ENCODE peak calls at places on chromosomes 2 and 18, in nine cellular contexts. P is IMR-90, X is heart left ventricle, J is uterus, H is A549, S is esophagus squamous epithelium, G is testis, E is prostate gland, N is sigmoid colon. Y is an unnamed sample.

GRCh38 chr18:76490701-76491171 is 4.3 kb downstream of the ZNF516 start:
- DNase-seq in S (no peak), G (peak; percentile 55), N (peak; percentile 81), E (peak; percentile 67), P (peak; percentile 32), J (peak; percentile 70), X (peak; percentile 47), H (peak; percentile 13), Y (peak; percentile 63)

GRCh38 chr2:226638576-226638975 is 161.0 kb downstream of the IRS1 start:
- DNase-seq in P (peak; percentile 77), G (peak; percentile 28), S (no peak), H (no peak), E (no peak), J (no peak), N (no peak), X (no peak), Y (no peak)

GRCh38 chr2:147416099-147416498 is 428.7 kb upstream of the ACVR2A start:
- DNase-seq in P (no peak), E (no peak), J (no peak), H (no peak), G (no peak), S (no peak), X (no peak), N (no peak), Y (no peak)

GRCh38 chr2:146135245-146135644 is 1615.3 kb upstream of the ZEB2 start:
- DNase-seq in S (no peak), J (no peak), G (no peak), H (no peak), E (no peak), X (no peak), P (no peak), N (no peak), Y (no peak)

GRCh38 chr2:219459460-219460311 is 25.0 kb downstream of the SPEG start:
- DNase-seq in G (peak; percentile 80), X (peak; percentile 71), N (peak; percentile 88), H (peak; percentile 75), J (peak; percentile 71), E (peak; percentile 31), P (peak; percentile 63), S (no peak), Y (no peak)

GRCh38 chr2:45190481-45190880 is 181.2 kb upstream of the SIX2 start:
- DNase-seq in S (no peak), P (peak; percentile 69), E (no peak), G (no peak), X (no peak), J (no peak), N (no peak), H (no peak), Y (peak; percentile 45)

GRCh38 chr2:116467243-116467642 is 1347.2 kb upstream of the DDX18 start:
- DNase-seq in P (no peak), N (no peak), J (no peak), G (no peak), H (no peak), E (no peak), X (no peak), S (no peak), Y (no peak)

GRCh38 chr18:73296686-73297085 is 428.9 kb upstream of the NETO1 start:
- DNase-seq in P (no peak), E (no peak), H (no peak), J (no peak), S (no peak), G (no peak), N (no peak), X (no peak), Y (no peak)

GRCh38 chr18:42734520-42734919 is 381.0 kb downstream of the RIT2 start:
- DNase-seq in N (no peak), P (no peak), S (no peak), X (no peak), G (no peak), E (no peak), J (no peak), H (no peak), Y (no peak)

GRCh38 chr2:215850380-215850779 is 163.0 kb downstream of the MREG start:
- DNase-seq in E (no peak), G (no peak), H (no peak), N (no peak), X (no peak), J (no peak), P (peak; percentile 26), S (no peak), Y (no peak)

GRCh38 chr2:210442869-210443268 is 33.7 kb downstream of the LANCL1 start:
- DNase-seq in N (no peak), H (no peak), P (no peak), E (no peak), S (no peak), X (no peak), G (no peak), J (no peak), Y (no peak)

GRCh38 chr18:1302861-1303260 is 398.2 kb downstream of the ADCYAP1 start:
- DNase-seq in G (no peak), X (no peak), S (no peak), N (no peak), P (no peak), J (no peak), H (no peak), E (no peak), Y (no peak)

GRCh38 chr18:79902640-79903039 is 48.8 kb downstream of the SLC66A2 start:
- DNase-seq in E (no peak), G (no peak), P (no peak), J (no peak), X (no peak), N (peak; percentile 48), S (no peak), H (no peak), Y (no peak)

GRCh38 chr2:24362253-24362652 is 1.9 kb upstream of the ITSN2 start:
- DNase-seq in J (no peak), G (no peak), X (no peak), N (no peak), S (no peak), H (no peak), E (peak; percentile 12), P (no peak), Y (no peak)

GRCh38 chr2:24360963-24361330 is 611 bp upstream of the ITSN2 start:
- DNase-seq in S (no peak), J (no peak), N (no peak), H (no peak), G (peak; percentile 49), P (no peak), X (no peak), E (no peak), Y (no peak)

GRCh38 chr2:24359129-24359528 is 1.2 kb downstream of the ITSN2 start:
- DNase-seq in E (no peak), N (no peak), G (no peak), H (no peak), X (no peak), J (no peak), S (no peak), P (no peak), Y (no peak)

GRCh38 chr2:24359701-24360049 is 661 bp downstream of the ITSN2 start:
- DNase-seq in N (peak; percentile 82), P (no peak), G (peak; percentile 66), S (no peak), E (peak; percentile 68), H (no peak), X (peak; percentile 55), J (peak; percentile 38), Y (peak; percentile 91)

GRCh38 chr2:24360050-24360962 is at the start of gene ITSN2:
- DNase-seq in H (peak; percentile 87), N (peak; percentile 88), E (peak; percentile 66), P (peak; percentile 49), G (peak; percentile 80), S (peak; percentile 17), X (peak; percentile 83), J (peak; percentile 59), Y (peak; percentile 67)
- TF ChIP-seq POLR2A in H (peak; percentile 82), N (no peak), E (peak; percentile 66), P (peak; percentile 34), G (no peak), S (no peak), X (peak; percentile 59), J (no peak), Y (no peak)

GRCh38 chr2:119219873-119220272 is 3.8 kb upstream of the STEAP3 start:
- DNase-seq in N (no peak), X (no peak), P (peak; percentile 62), E (no peak), S (no peak), H (no peak), J (no peak), G (no peak), Y (no peak)

GRCh38 chr2:119216994-119217393 is 6.6 kb upstream of the STEAP3 start:
- DNase-seq in N (peak; percentile 33), H (no peak), G (no peak), J (no peak), X (no peak), S (no peak), P (no peak), E (no peak), Y (peak; percentile 42)

GRCh38 chr2:119220720-119221301 is 2.8 kb upstream of the STEAP3 start:
- DNase-seq in S (no peak), X (no peak), H (no peak), J (no peak), P (no peak), G (no peak), E (no peak), N (no peak), Y (no peak)

GRCh38 chr2:119221609-119222008 is 2.0 kb upstream of the STEAP3 start:
- DNase-seq in J (no peak), E (no peak), N (no peak), H (no peak), S (no peak), G (no peak), X (no peak), P (no peak), Y (no peak)

GRCh38 chr2:119218478-119219064 is 5.1 kb upstream of the STEAP3 start:
- DNase-seq in G (peak; percentile 66), H (no peak), S (no peak), E (peak; percentile 55), P (peak; percentile 74), X (peak; percentile 41), J (no peak), N (no peak), Y (no peak)
- TF ChIP-seq CTCF in G (no peak), H (peak; percentile 12), S (no peak), E (peak; percentile 38), P (peak; percentile 75), X (peak; percentile 47), J (no peak), N (no peak), Y (no peak)

DNA sequence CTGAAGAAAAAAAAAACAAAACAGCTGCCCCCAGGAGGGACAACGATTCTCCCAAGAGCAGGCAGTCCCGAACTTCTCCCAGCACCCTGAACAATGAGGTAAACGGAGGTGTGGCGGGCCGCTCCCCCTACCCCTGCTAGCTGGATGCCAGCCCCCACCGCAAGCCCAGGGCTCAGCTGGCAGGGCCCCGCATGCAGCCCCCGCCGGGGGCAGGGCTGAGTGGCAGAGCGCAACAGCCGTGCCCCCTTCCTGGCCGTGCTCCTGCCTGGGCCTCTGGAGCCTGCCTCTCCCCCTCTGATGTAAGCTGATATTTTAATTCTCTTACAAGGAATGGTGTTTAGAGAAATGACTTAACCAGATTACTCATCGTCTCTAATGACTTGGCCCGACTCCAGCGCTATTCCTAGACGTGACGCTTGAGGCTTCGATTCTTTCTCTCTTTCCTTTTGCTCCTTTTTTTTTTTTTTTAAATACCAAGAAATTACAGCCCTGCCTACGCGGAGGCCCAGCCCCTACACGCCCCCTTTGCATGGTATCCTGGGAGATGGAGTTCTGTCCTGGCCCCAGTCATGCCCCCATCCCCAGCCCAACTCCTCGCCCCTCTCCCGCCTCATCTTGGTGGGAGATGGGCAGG is 4.6 kb upstream of the ARID5A start:
- DNase-seq in S (peak; percentile 66), H (peak; percentile 58), P (peak; percentile 99), G (peak; percentile 96), N (peak; percentile 99), J (peak; percentile 100), E (peak; percentile 96), X (peak; percentile 95), Y (peak; percentile 99)
- H3K4me3 ChIP-seq in S (peak overlapping the region; percentile 24), H (peak overlapping the region; percentile 23), P (no peak overlapping the region), G (no peak overlapping the region), N (peak overlapping the region; percentile 38), J (peak overlapping the region; percentile 28), E (no peak overlapping the region), X (peak overlapping the region; percentile 22), Y (no peak overlapping the region)

GRCh38 chr2:18684202-18685040 is 95.1 kb upstream of the NT5C1B start:
- DNase-seq in N (no peak), H (no peak), P (peak; percentile 66), E (no peak), G (no peak), X (no peak), S (no peak), J (no peak), Y (no peak)
- TF ChIP-seq POLR2A in N (no peak), H (no peak), P (no peak), E (no peak), G (no peak), X (no peak), S (no peak), J (no peak), Y (no peak)